ENCODE peak calls at places on chromosomes 13 and 19, in nine cellular contexts. One of them, this sample, is unnamed.

GRCh38 chr13:64347662-64348061 is 2882.5 kb downstream of the PCDH9 start:
- DNase-seq in AG09309: no peak
- DNase-seq in CD14-positive monocyte: no peak
- DNase-seq in iPS-NIHi11: no peak
- DNase-seq in WTC11: no peak
- DNase-seq in non-pigmented ciliary epithelial cell: no peak
- DNase-seq in stimulated activated CD8-positive, alpha-beta memory T cell treated with anti-CD3 and anti-CD28 coated beads, Interleukin-4, amount 100 ng/mL, for 1 hour: no peak
- DNase-seq in NCI-H2107: no peak
- DNase-seq in Right ventricle myocardium superior: no peak
- DNase-seq in this sample: no peak

GRCh38 chr13:49627831-49628652 is at the start of gene ARL11:
- DNase-seq in non-pigmented ciliary epithelial cell: no peak
- DNase-seq in Right ventricle myocardium superior: peak
- DNase-seq in stimulated activated CD8-positive, alpha-beta memory T cell treated with anti-CD3 and anti-CD28 coated beads, Interleukin-4, amount 100 ng/mL, for 1 hour: no peak
- DNase-seq in WTC11: peak
- DNase-seq in iPS-NIHi11: peak
- DNase-seq in NCI-H2107: no peak
- DNase-seq in CD14-positive monocyte: peak
- DNase-seq in AG09309: no peak
- DNase-seq in this sample: peak

GRCh38 chr13:32902898-32903297 is 113.3 kb upstream of the KL start:
- DNase-seq in stimulated activated CD8-positive, alpha-beta memory T cell treated with anti-CD3 and anti-CD28 coated beads, Interleukin-4, amount 100 ng/mL, for 1 hour: no peak
- DNase-seq in AG09309: no peak
- DNase-seq in CD14-positive monocyte: no peak
- DNase-seq in NCI-H2107: no peak
- DNase-seq in WTC11: peak
- DNase-seq in Right ventricle myocardium superior: peak
- DNase-seq in iPS-NIHi11: peak
- DNase-seq in non-pigmented ciliary epithelial cell: no peak
- DNase-seq in this sample: peak

GRCh38 chr19:48510421-48511268 is 990 bp downstream of the LMTK3 start:
- DNase-seq in NCI-H2107: no peak
- DNase-seq in non-pigmented ciliary epithelial cell: no peak
- DNase-seq in WTC11: peak
- DNase-seq in stimulated activated CD8-positive, alpha-beta memory T cell treated with anti-CD3 and anti-CD28 coated beads, Interleukin-4, amount 100 ng/mL, for 1 hour: peak
- DNase-seq in iPS-NIHi11: peak
- DNase-seq in Right ventricle myocardium superior: peak
- DNase-seq in CD14-positive monocyte: no peak
- DNase-seq in AG09309: no peak
- DNase-seq in this sample: peak

GRCh38 chr19:4069331-4069959 is 2.7 kb upstream of the ZBTB7A start:
- DNase-seq in CD14-positive monocyte: peak
- DNase-seq in stimulated activated CD8-positive, alpha-beta memory T cell treated with anti-CD3 and anti-CD28 coated beads, Interleukin-4, amount 100 ng/mL, for 1 hour: no peak
- DNase-seq in non-pigmented ciliary epithelial cell: no peak
- DNase-seq in Right ventricle myocardium superior: peak
- DNase-seq in WTC11: no peak
- DNase-seq in AG09309: no peak
- DNase-seq in iPS-NIHi11: no peak
- DNase-seq in NCI-H2107: no peak
- DNase-seq in this sample: peak

GRCh38 chr19:42149447-42150202 is 17.4 kb upstream of the POU2F2 start:
- DNase-seq in stimulated activated CD8-positive, alpha-beta memory T cell treated with anti-CD3 and anti-CD28 coated beads, Interleukin-4, amount 100 ng/mL, for 1 hour: no peak
- DNase-seq in WTC11: peak
- DNase-seq in Right ventricle myocardium superior: no peak
- DNase-seq in CD14-positive monocyte: no peak
- DNase-seq in NCI-H2107: no peak
- DNase-seq in AG09309: no peak
- DNase-seq in iPS-NIHi11: no peak
- DNase-seq in non-pigmented ciliary epithelial cell: no peak
- DNase-seq in this sample: no peak

GRCh38 chr19:54041969-54042606 is 21.6 kb downstream of the VSTM1 start:
- DNase-seq in AG09309: no peak
- DNase-seq in non-pigmented ciliary epithelial cell: no peak
- DNase-seq in WTC11: no peak
- DNase-seq in CD14-positive monocyte: no peak
- DNase-seq in stimulated activated CD8-positive, alpha-beta memory T cell treated with anti-CD3 and anti-CD28 coated beads, Interleukin-4, amount 100 ng/mL, for 1 hour: no peak
- DNase-seq in NCI-H2107: no peak
- DNase-seq in iPS-NIHi11: no peak
- DNase-seq in Right ventricle myocardium superior: no peak
- DNase-seq in this sample: peak

GRCh38 chr19:51440846-51441409 is 17.3 kb downstream of the SIGLEC8 start:
- DNase-seq in non-pigmented ciliary epithelial cell: no peak
- DNase-seq in WTC11: no peak
- DNase-seq in stimulated activated CD8-positive, alpha-beta memory T cell treated with anti-CD3 and anti-CD28 coated beads, Interleukin-4, amount 100 ng/mL, for 1 hour: peak
- DNase-seq in iPS-NIHi11: no peak
- DNase-seq in AG09309: no peak
- DNase-seq in Right ventricle myocardium superior: no peak
- DNase-seq in NCI-H2107: no peak
- DNase-seq in CD14-positive monocyte: peak
- DNase-seq in this sample: no peak

GRCh38 chr19:40139533-40140287 is 49.0 kb upstream of the ZNF780A start:
- DNase-seq in CD14-positive monocyte: no peak
- DNase-seq in non-pigmented ciliary epithelial cell: no peak
- DNase-seq in WTC11: no peak
- DNase-seq in AG09309: peak
- DNase-seq in NCI-H2107: peak
- DNase-seq in iPS-NIHi11: peak
- DNase-seq in stimulated activated CD8-positive, alpha-beta memory T cell treated with anti-CD3 and anti-CD28 coated beads, Interleukin-4, amount 100 ng/mL, for 1 hour: no peak
- DNase-seq in Right ventricle myocardium superior: no peak
- DNase-seq in this sample: no peak

GRCh38 chr13:50797081-50797480 is 46.4 kb downstream of the DLEU7 start:
- DNase-seq in stimulated activated CD8-positive, alpha-beta memory T cell treated with anti-CD3 and anti-CD28 coated beads, Interleukin-4, amount 100 ng/mL, for 1 hour: no peak
- DNase-seq in non-pigmented ciliary epithelial cell: no peak
- DNase-seq in Right ventricle myocardium superior: no peak
- DNase-seq in iPS-NIHi11: no peak
- DNase-seq in NCI-H2107: no peak
- DNase-seq in AG09309: no peak
- DNase-seq in CD14-positive monocyte: no peak
- DNase-seq in WTC11: no peak
- DNase-seq in this sample: no peak

GRCh38 chr13:90427322-90428272 is 919.9 kb upstream of the MIR17HG start:
- DNase-seq in AG09309: no peak
- DNase-seq in iPS-NIHi11: no peak
- DNase-seq in CD14-positive monocyte: no peak
- DNase-seq in WTC11: peak
- DNase-seq in stimulated activated CD8-positive, alpha-beta memory T cell treated with anti-CD3 and anti-CD28 coated beads, Interleukin-4, amount 100 ng/mL, for 1 hour: no peak
- DNase-seq in NCI-H2107: no peak
- DNase-seq in non-pigmented ciliary epithelial cell: no peak
- DNase-seq in Right ventricle myocardium superior: no peak
- DNase-seq in this sample: no peak

GRCh38 chr19:40716031-40716654 is 543 bp downstream of the COQ8B start:
- DNase-seq in WTC11: no peak
- DNase-seq in CD14-positive monocyte: peak
- DNase-seq in NCI-H2107: no peak
- DNase-seq in iPS-NIHi11: no peak
- DNase-seq in Right ventricle myocardium superior: peak
- DNase-seq in AG09309: no peak
- DNase-seq in non-pigmented ciliary epithelial cell: peak
- DNase-seq in stimulated activated CD8-positive, alpha-beta memory T cell treated with anti-CD3 and anti-CD28 coated beads, Interleukin-4, amount 100 ng/mL, for 1 hour: peak
- DNase-seq in this sample: no peak

GRCh38 chr13:24605923-24606372 is 74.3 kb upstream of the ATP12A start:
- DNase-seq in Right ventricle myocardium superior: no peak
- DNase-seq in iPS-NIHi11: no peak
- DNase-seq in non-pigmented ciliary epithelial cell: no peak
- DNase-seq in NCI-H2107: no peak
- DNase-seq in AG09309: peak
- DNase-seq in stimulated activated CD8-positive, alpha-beta memory T cell treated with anti-CD3 and anti-CD28 coated beads, Interleukin-4, amount 100 ng/mL, for 1 hour: no peak
- DNase-seq in WTC11: no peak
- DNase-seq in CD14-positive monocyte: no peak
- DNase-seq in this sample: peak

GRCh38 chr13:101283782-101284181 is 132.5 kb downstream of the NALCN start:
- DNase-seq in Right ventricle myocardium superior: no peak
- DNase-seq in iPS-NIHi11: no peak
- DNase-seq in WTC11: no peak
- DNase-seq in stimulated activated CD8-positive, alpha-beta memory T cell treated with anti-CD3 and anti-CD28 coated beads, Interleukin-4, amount 100 ng/mL, for 1 hour: no peak
- DNase-seq in AG09309: no peak
- DNase-seq in CD14-positive monocyte: no peak
- DNase-seq in non-pigmented ciliary epithelial cell: no peak
- DNase-seq in NCI-H2107: no peak
- DNase-seq in this sample: no peak

GRCh38 chr19:1168877-1169791 is 4.9 kb downstream of the SBNO2 start:
- DNase-seq in WTC11: peak
- DNase-seq in AG09309: no peak
- DNase-seq in NCI-H2107: no peak
- DNase-seq in Right ventricle myocardium superior: no peak
- DNase-seq in iPS-NIHi11: peak
- DNase-seq in non-pigmented ciliary epithelial cell: no peak
- DNase-seq in CD14-positive monocyte: peak
- DNase-seq in stimulated activated CD8-positive, alpha-beta memory T cell treated with anti-CD3 and anti-CD28 coated beads, Interleukin-4, amount 100 ng/mL, for 1 hour: no peak
- DNase-seq in this sample: peak

GRCh38 chr19:34299576-34299975 is 45.2 kb downstream of the GARRE1 start:
- DNase-seq in NCI-H2107: no peak
- DNase-seq in stimulated activated CD8-positive, alpha-beta memory T cell treated with anti-CD3 and anti-CD28 coated beads, Interleukin-4, amount 100 ng/mL, for 1 hour: no peak
- DNase-seq in WTC11: no peak
- DNase-seq in CD14-positive monocyte: no peak
- DNase-seq in non-pigmented ciliary epithelial cell: no peak
- DNase-seq in AG09309: no peak
- DNase-seq in Right ventricle myocardium superior: no peak
- DNase-seq in iPS-NIHi11: no peak
- DNase-seq in this sample: no peak

This sample was measured in aorta.